ENCODE peak calls at places on chromosomes 3 and 15, in nine cellular contexts. One of them, this sample, is unnamed.

GRCh38 chr3:31250116-31250813 is 282.5 kb upstream of the STT3B start:
- DNase-seq in OCI-LY7: no peak
- DNase-seq in neural progenitor cell: no peak
- DNase-seq in neuronal stem cell: no peak
- DNase-seq in mesendoderm: peak
- DNase-seq in mammary epithelial cell: peak
- DNase-seq in hepatocyte: no peak
- DNase-seq in PC-3: peak
- DNase-seq in HepG2: no peak
- DNase-seq in this sample: no peak

GRCh38 chr15:83853232-83853631 is 199.3 kb downstream of the ADAMTSL3 start:
- DNase-seq in mesendoderm: no peak
- DNase-seq in HepG2: no peak
- DNase-seq in hepatocyte: no peak
- DNase-seq in neural progenitor cell: no peak
- DNase-seq in PC-3: no peak
- DNase-seq in mammary epithelial cell: no peak
- DNase-seq in OCI-LY7: no peak
- DNase-seq in neuronal stem cell: no peak
- DNase-seq in this sample: no peak

GRCh38 chr15:64247906-64248541 is 85.2 kb upstream of the PPIB start:
- DNase-seq in hepatocyte: peak
- DNase-seq in neural progenitor cell: no peak
- DNase-seq in mammary epithelial cell: peak
- DNase-seq in neuronal stem cell: peak
- DNase-seq in mesendoderm: peak
- DNase-seq in OCI-LY7: no peak
- DNase-seq in HepG2: peak
- DNase-seq in PC-3: peak
- DNase-seq in this sample: peak

GRCh38 chr15:93109370-93110105 is 20.5 kb upstream of the RGMA start:
- DNase-seq in HepG2: no peak
- DNase-seq in mesendoderm: peak
- DNase-seq in OCI-LY7: no peak
- DNase-seq in neuronal stem cell: no peak
- DNase-seq in neural progenitor cell: peak
- DNase-seq in mammary epithelial cell: no peak
- DNase-seq in hepatocyte: peak
- DNase-seq in PC-3: no peak
- DNase-seq in this sample: no peak

GRCh38 chr3:55595420-55595819 is 108.3 kb upstream of the WNT5A start:
- DNase-seq in hepatocyte: peak
- DNase-seq in HepG2: no peak
- DNase-seq in PC-3: no peak
- DNase-seq in neuronal stem cell: no peak
- DNase-seq in mesendoderm: no peak
- DNase-seq in neural progenitor cell: no peak
- DNase-seq in OCI-LY7: no peak
- DNase-seq in mammary epithelial cell: no peak
- DNase-seq in this sample: no peak

GRCh38 chr3:159807137-159808028 is 181.3 kb upstream of the IL12A start:
- DNase-seq in mammary epithelial cell: peak
- DNase-seq in HepG2: no peak
- DNase-seq in mesendoderm: no peak
- DNase-seq in neuronal stem cell: no peak
- DNase-seq in hepatocyte: no peak
- DNase-seq in OCI-LY7: no peak
- DNase-seq in PC-3: peak
- DNase-seq in neural progenitor cell: no peak
- DNase-seq in this sample: no peak

GRCh38 chr15:25245801-25246622 is 192.8 kb downstream of the UBE3A start:
- DNase-seq in mesendoderm: no peak
- DNase-seq in neuronal stem cell: no peak
- DNase-seq in PC-3: no peak
- DNase-seq in neural progenitor cell: no peak
- DNase-seq in hepatocyte: no peak
- DNase-seq in OCI-LY7: no peak
- DNase-seq in HepG2: no peak
- DNase-seq in mammary epithelial cell: no peak
- DNase-seq in this sample: no peak

GRCh38 chr15:38061856-38062649 is 127.6 kb downstream of the TMCO5A start:
- DNase-seq in hepatocyte: no peak
- DNase-seq in neuronal stem cell: no peak
- DNase-seq in OCI-LY7: no peak
- DNase-seq in mammary epithelial cell: no peak
- DNase-seq in PC-3: no peak
- DNase-seq in neural progenitor cell: no peak
- DNase-seq in HepG2: no peak
- DNase-seq in mesendoderm: no peak
- DNase-seq in this sample: no peak

GRCh38 chr15:79349526-79349925 is 38.6 kb downstream of the TMED3 start:
- DNase-seq in mammary epithelial cell: no peak
- DNase-seq in hepatocyte: no peak
- DNase-seq in neural progenitor cell: no peak
- DNase-seq in OCI-LY7: no peak
- DNase-seq in HepG2: no peak
- DNase-seq in mesendoderm: no peak
- DNase-seq in neuronal stem cell: no peak
- DNase-seq in PC-3: no peak
- DNase-seq in this sample: peak

GRCh38 chr15:90557651-90558084 is 27.9 kb downstream of the CRTC3 start:
- DNase-seq in neuronal stem cell: no peak
- DNase-seq in hepatocyte: peak
- DNase-seq in OCI-LY7: no peak
- DNase-seq in mammary epithelial cell: no peak
- DNase-seq in PC-3: no peak
- DNase-seq in mesendoderm: no peak
- DNase-seq in HepG2: no peak
- DNase-seq in neural progenitor cell: no peak
- DNase-seq in this sample: peak

DNA sequence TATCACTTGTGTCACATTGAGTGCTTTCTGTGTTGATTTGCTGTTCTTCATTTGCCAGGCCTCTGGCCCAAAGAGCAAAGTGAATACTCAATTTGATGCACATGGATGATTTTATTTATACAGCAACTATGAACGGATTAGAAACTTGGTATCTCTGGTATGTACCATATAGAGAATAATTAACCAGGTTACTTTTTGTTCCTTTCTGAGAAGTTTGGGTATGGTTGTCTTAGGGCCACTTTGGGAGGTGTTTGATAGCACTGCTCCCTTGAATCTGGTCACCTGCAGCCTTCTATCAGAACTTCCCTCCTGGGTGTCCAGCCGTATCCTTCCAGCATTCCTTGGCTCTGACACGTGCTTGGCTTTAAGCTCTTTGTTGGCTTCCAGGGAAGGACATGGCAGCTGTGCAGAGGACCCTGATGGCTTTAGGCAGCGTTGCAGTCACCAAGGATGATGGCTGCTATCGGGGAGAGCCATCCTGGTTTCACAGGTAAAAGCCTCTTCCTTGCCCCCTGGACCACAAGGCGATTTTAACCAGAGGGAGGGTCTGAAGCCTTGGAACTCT is 12.7 kb downstream of the TAGLN3 start:
- DNase-seq in mammary epithelial cell: no peak
- DNase-seq in mesendoderm: no peak
- DNase-seq in neuronal stem cell: no peak
- DNase-seq in hepatocyte: no peak
- DNase-seq in OCI-LY7: no peak
- DNase-seq in neural progenitor cell: no peak
- DNase-seq in PC-3: no peak
- DNase-seq in HepG2: no peak
- DNase-seq in this sample: no peak
- H3K4me2 ChIP-seq in mammary epithelial cell: no peak
- H3K4me2 ChIP-seq in mesendoderm: no peak
- H3K4me2 ChIP-seq in neuronal stem cell: no peak
- H3K4me2 ChIP-seq in hepatocyte: no peak
- H3K4me2 ChIP-seq in OCI-LY7: no peak
- H3K4me2 ChIP-seq in neural progenitor cell: no peak
- H3K4me2 ChIP-seq in PC-3: no peak
- H3K4me2 ChIP-seq in HepG2: no peak
- H3K4me2 ChIP-seq in this sample: no peak

GRCh38 chr3:64209866-64210609 is 15.2 kb downstream of the PRICKLE2 start:
- DNase-seq in OCI-LY7: no peak
- DNase-seq in mammary epithelial cell: peak
- DNase-seq in mesendoderm: no peak
- DNase-seq in hepatocyte: no peak
- DNase-seq in neural progenitor cell: no peak
- DNase-seq in neuronal stem cell: no peak
- DNase-seq in HepG2: no peak
- DNase-seq in PC-3: no peak
- DNase-seq in this sample: peak
- H3K4me2 ChIP-seq in OCI-LY7: no peak
- H3K4me2 ChIP-seq in mammary epithelial cell: peak
- H3K4me2 ChIP-seq in mesendoderm: no peak
- H3K4me2 ChIP-seq in hepatocyte: no peak
- H3K4me2 ChIP-seq in neural progenitor cell: no peak
- H3K4me2 ChIP-seq in neuronal stem cell: no peak
- H3K4me2 ChIP-seq in HepG2: no peak
- H3K4me2 ChIP-seq in PC-3: no peak
- H3K4me2 ChIP-seq in this sample: no peak

GRCh38 chr3:150742141-150742523 is 20.8 kb downstream of the SIAH2 start:
- DNase-seq in neuronal stem cell: no peak
- DNase-seq in neural progenitor cell: no peak
- DNase-seq in mesendoderm: no peak
- DNase-seq in HepG2: no peak
- DNase-seq in mammary epithelial cell: no peak
- DNase-seq in OCI-LY7: no peak
- DNase-seq in hepatocyte: no peak
- DNase-seq in PC-3: no peak
- DNase-seq in this sample: no peak

GRCh38 chr3:150743508-150743907 is 19.5 kb downstream of the SIAH2 start:
- DNase-seq in mesendoderm: peak
- DNase-seq in mammary epithelial cell: peak
- DNase-seq in neural progenitor cell: no peak
- DNase-seq in HepG2: no peak
- DNase-seq in PC-3: peak
- DNase-seq in hepatocyte: no peak
- DNase-seq in OCI-LY7: no peak
- DNase-seq in neuronal stem cell: no peak
- DNase-seq in this sample: peak

GRCh38 chr3:150742679-150743078 is 20.3 kb downstream of the SIAH2 start:
- DNase-seq in neuronal stem cell: no peak
- DNase-seq in mammary epithelial cell: no peak
- DNase-seq in PC-3: no peak
- DNase-seq in OCI-LY7: no peak
- DNase-seq in mesendoderm: no peak
- DNase-seq in HepG2: no peak
- DNase-seq in neural progenitor cell: no peak
- DNase-seq in hepatocyte: no peak
- DNase-seq in this sample: no peak

GRCh38 chr3:150745832-150746231 is 17.1 kb downstream of the SIAH2 start:
- DNase-seq in hepatocyte: no peak
- DNase-seq in mammary epithelial cell: no peak
- DNase-seq in OCI-LY7: no peak
- DNase-seq in HepG2: no peak
- DNase-seq in PC-3: no peak
- DNase-seq in mesendoderm: no peak
- DNase-seq in neuronal stem cell: no peak
- DNase-seq in neural progenitor cell: no peak
- DNase-seq in this sample: no peak

DNA sequence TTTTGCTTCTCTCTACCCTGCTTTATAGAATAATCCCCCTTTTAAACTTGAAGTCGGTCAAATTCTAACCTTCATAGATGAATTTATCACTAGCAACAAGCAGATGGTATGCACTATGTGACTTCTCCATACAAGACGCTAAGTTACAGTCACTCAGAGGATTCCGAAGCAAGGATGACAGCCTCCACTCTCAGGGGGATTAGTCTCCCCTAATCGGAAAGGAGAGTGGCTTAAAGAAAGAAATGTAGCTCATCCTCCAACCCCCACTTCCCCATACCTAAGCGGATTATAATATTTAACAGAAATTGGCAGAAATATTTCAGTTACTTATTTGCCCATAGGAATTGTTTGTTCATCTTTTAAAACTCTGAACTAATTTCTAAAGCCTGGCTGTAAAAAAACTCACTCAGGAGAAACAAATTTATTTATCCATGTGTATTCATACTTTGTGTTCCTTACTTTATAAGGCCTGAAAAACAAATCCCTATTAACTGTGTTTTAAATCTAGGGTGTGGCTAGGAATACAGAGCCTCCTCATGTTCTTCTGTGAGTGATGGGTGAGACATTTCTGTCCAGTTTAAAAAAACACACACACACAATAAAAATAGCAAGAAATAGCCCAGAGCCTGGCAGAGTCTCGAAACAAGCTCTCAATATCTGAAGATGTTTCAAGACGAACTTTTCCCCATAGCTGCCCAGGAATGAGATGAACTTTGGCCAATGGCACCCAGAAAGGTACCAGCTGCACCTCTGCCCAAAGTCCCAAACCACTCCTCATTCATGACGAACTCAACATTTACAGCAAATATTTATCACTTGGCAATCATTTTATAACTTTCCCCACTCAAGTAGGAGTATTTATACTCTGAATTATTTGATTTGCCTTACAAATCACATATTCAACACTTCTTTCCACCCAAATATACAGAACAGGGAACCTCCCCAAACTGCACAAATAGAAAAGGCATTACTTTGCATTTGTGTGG is 18.6 kb downstream of the SIAH2 start:
- DNase-seq in neural progenitor cell: peak
- DNase-seq in hepatocyte: no peak
- DNase-seq in mammary epithelial cell: peak
- DNase-seq in mesendoderm: no peak
- DNase-seq in neuronal stem cell: no peak
- DNase-seq in HepG2: no peak
- DNase-seq in PC-3: peak
- DNase-seq in OCI-LY7: no peak
- DNase-seq in this sample: no peak
- H3K4me2 ChIP-seq in neural progenitor cell: peak
- H3K4me2 ChIP-seq in hepatocyte: no peak
- H3K4me2 ChIP-seq in mammary epithelial cell: peak
- H3K4me2 ChIP-seq in mesendoderm: no peak
- H3K4me2 ChIP-seq in neuronal stem cell: no peak
- H3K4me2 ChIP-seq in HepG2: no peak
- H3K4me2 ChIP-seq in PC-3: peak
- H3K4me2 ChIP-seq in OCI-LY7: no peak
- H3K4me2 ChIP-seq in this sample: no peak

DNA sequence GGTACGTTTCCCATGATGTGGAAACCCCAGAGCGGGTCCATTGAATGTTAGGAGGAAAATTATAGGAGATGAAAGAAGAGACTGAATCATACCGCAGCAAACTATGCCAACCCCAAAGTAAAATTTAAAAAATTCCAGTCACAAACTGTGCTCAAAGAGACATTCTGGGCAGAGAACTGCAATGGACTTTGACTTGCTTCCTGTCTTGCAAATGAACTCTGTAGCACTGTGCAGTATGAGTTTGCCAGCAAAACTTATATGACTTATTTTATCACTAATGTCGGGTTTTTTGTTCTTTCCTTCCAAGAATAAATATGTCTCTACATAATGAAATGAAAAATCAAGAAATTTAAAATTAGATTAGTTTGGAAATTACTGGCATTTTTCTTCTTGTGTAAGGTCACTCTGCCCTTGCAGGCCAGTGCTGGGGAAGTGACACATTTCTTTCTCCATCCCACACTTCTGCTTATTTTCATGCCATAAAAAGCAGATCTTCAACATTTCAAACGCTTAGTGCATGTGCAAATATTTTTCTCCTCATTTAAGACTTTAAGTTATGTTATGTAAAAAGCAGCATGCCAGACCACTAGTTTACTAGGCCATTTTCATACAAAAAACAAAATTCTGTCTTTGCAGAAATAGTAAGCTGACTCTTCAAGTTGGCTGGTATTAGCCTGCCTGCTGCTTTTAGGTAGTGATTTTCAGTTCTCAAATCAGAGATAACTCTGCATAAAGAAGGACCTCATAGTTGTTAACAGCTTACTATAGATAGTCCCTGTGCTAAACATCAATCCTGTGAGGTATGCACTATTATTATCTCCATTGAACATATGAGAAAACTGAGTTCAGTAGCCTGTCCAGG is 32.2 kb upstream of the SSR3 start:
- DNase-seq in OCI-LY7: peak
- DNase-seq in neuronal stem cell: no peak
- DNase-seq in neural progenitor cell: no peak
- DNase-seq in hepatocyte: no peak
- DNase-seq in mammary epithelial cell: no peak
- DNase-seq in HepG2: no peak
- DNase-seq in PC-3: no peak
- DNase-seq in mesendoderm: no peak
- DNase-seq in this sample: no peak
- H3K4me2 ChIP-seq in OCI-LY7: peak
- H3K4me2 ChIP-seq in neuronal stem cell: no peak
- H3K4me2 ChIP-seq in neural progenitor cell: no peak
- H3K4me2 ChIP-seq in hepatocyte: no peak
- H3K4me2 ChIP-seq in mammary epithelial cell: no peak
- H3K4me2 ChIP-seq in HepG2: no peak
- H3K4me2 ChIP-seq in PC-3: no peak
- H3K4me2 ChIP-seq in mesendoderm: no peak
- H3K4me2 ChIP-seq in this sample: no peak

This sample was measured in mesenchymal stem cell.